ENCODE peak calls at places on chromosomes 7 and 10, in eight cellular contexts. D, W, F, N, B, L, S and Q are unnamed samples.
A peak's percentile ranks its signal among the peaks of the same experiment; 100 is the strongest.

GRCh38 chr7:3430588-3430987 is 129.5 kb downstream of the SDK1 start:
- DNase-seq in D (no peak), W (no peak), F (no peak), N (no peak), B (no peak), L (no peak), S (no peak), Q (no peak)

GRCh38 chr10:118687472-118687871 is 67.3 kb downstream of the CACUL1 start:
- DNase-seq in D (no peak), W (no peak), F (no peak), N (no peak), B (no peak), L (no peak), S (no peak), Q (no peak)

GRCh38 chr10:121648493-121648892 is 50.2 kb upstream of the FGFR2 start:
- DNase-seq in D (no peak), W (no peak), F (no peak), N (no peak), B (no peak), L (no peak), S (no peak), Q (no peak)

GRCh38 chr10:7300327-7300726 is 110.5 kb downstream of the SFMBT2 start:
- DNase-seq in D (no peak), W (peak; percentile 38), F (peak; percentile 50), N (no peak), B (no peak), L (no peak), S (no peak), Q (no peak)

GRCh38 chr10:21195149-21195731 is 298.1 kb upstream of the NEBL start:
- DNase-seq in D (peak; percentile 32), W (no peak), F (no peak), N (no peak), B (peak; percentile 91), L (no peak), S (no peak), Q (no peak)

GRCh38 chr7:115145512-115145911 is 223.6 kb downstream of the MDFIC start:
- DNase-seq in D (no peak), W (peak; percentile 81), F (no peak), N (no peak), B (peak; percentile 87), L (no peak), S (no peak), Q (no peak)

GRCh38 chr7:50450691-50451051 is 521 bp upstream of the FIGNL1 start:
- DNase-seq in D (peak; percentile 10), W (peak; percentile 17), F (peak; percentile 69), N (no peak), B (no peak), L (peak; percentile 39), S (no peak), Q (no peak)

GRCh38 chr10:84540617-84541288 is 212.4 kb downstream of the CCSER2 start:
- DNase-seq in D (peak; percentile 62), W (peak; percentile 89), F (no peak), N (peak; percentile 49), B (no peak), L (peak; percentile 77), S (peak; percentile 64), Q (no peak)

GRCh38 chr7:98212532-98213041 is 1.3 kb downstream of the BHLHA15 start:
- DNase-seq in D (no peak), W (no peak), F (peak; percentile 46), N (no peak), B (no peak), L (no peak), S (no peak), Q (peak; percentile 12)

GRCh38 chr7:17907014-17907413 is 33.3 kb downstream of the SNX13 start:
- DNase-seq in D (no peak), W (peak; percentile 18), F (no peak), N (no peak), B (peak; percentile 28), L (no peak), S (no peak), Q (no peak)

GRCh38 chr10:451021-451471 is 238.4 kb downstream of the DIP2C start:
- DNase-seq in D (no peak), W (no peak), F (no peak), N (peak; percentile 42), B (no peak), L (no peak), S (peak; percentile 60), Q (no peak)

GRCh38 chr7:27242046-27242579 is 489 bp upstream of the EVX1 start:
- DNase-seq in D (no peak), W (no peak), F (no peak), N (no peak), B (no peak), L (no peak), S (no peak), Q (no peak)

GRCh38 chr7:27241189-27242045 is 1.2 kb upstream of the EVX1 start:
- DNase-seq in D (no peak), W (no peak), F (no peak), N (no peak), B (no peak), L (no peak), S (no peak), Q (no peak)

GRCh38 chr7:27243340-27244163 is 950 bp downstream of the EVX1 start:
- DNase-seq in D (no peak), W (no peak), F (no peak), N (no peak), B (no peak), L (no peak), S (no peak), Q (no peak)

GRCh38 chr7:27244488-27245123 is 2.0 kb downstream of the EVX1 start:
- DNase-seq in D (no peak), W (no peak), F (no peak), N (no peak), B (no peak), L (no peak), S (no peak), Q (no peak)

DNA sequence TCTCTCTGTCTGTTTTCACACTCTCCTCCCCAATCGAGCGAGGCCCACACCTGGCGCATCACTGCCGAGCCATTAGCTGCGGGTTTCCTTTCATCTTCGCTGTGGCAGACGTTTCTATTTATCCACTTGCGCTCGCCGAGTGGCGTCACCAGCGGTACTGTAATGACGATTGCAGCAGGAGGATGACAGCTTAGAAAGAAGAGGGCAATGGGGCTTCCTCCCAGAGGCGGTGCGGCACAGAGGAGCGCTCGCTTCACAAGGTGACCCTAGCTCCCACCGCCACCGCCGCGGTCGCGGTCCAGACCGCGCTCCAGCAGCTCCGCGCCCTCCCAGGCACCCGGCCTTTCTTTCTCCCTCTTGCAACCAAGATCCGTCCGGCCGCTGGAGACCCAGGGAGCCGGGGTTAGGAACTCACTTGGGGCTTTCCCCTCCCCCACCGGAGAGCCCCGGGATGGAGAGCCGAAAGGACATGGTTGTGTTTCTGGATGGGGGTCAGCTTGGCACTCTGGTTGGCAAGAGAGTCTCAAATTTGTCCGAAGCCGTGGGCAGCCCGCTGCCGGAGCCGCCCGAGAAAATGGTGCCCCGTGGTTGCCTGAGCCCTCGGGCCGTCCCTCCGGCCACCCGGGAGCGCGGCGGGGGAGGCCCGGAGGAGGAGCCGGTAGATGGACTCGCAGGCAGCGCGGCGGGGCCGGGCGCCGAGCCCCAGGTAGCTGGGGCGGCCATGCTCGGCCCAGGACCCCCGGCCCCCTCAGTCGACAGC is at the start of gene EVX1:
- DNase-seq in D (no peak), W (peak; percentile 50), F (no peak), N (no peak), B (no peak), L (no peak), S (no peak), Q (no peak)
- H3K4me3 ChIP-seq in D (peak within 1 kb of the TSS; percentile 47), W (peak within 1 kb of the TSS; percentile 46), F (no peak within 1 kb of the TSS), N (no peak within 1 kb of the TSS), B (no peak within 1 kb of the TSS), L (peak within 1 kb of the TSS; percentile 18), S (no peak within 1 kb of the TSS), Q (peak within 1 kb of the TSS; percentile 35)

GRCh38 chr10:24209946-24210491 is 1.1 kb downstream of the KIAA1217 start:
- DNase-seq in D (peak; percentile 14), W (peak; percentile 78), F (peak; percentile 54), N (no peak), B (peak; percentile 53), L (peak; percentile 34), S (no peak), Q (peak; percentile 37)
- H3K27ac ChIP-seq in D (no peak overlapping the region), W (peak overlapping the region; percentile 36), F (peak overlapping the region; percentile 76), N (no peak overlapping the region), B (peak overlapping the region; percentile 77), L (peak overlapping the region; percentile 85), S (no peak overlapping the region), Q (peak overlapping the region; percentile 96)

GRCh38 chr10:132607961-132608495 is 70.4 kb downstream of the INPP5A start:
- DNase-seq in D (no peak), W (no peak), F (peak; percentile 53), N (no peak), B (no peak), L (no peak), S (no peak), Q (no peak)

GRCh38 chr10:132610071-132610701 is 72.6 kb downstream of the INPP5A start:
- DNase-seq in D (no peak), W (no peak), F (no peak), N (no peak), B (no peak), L (no peak), S (no peak), Q (no peak)

GRCh38 chr10:132608511-132609195 is 71.1 kb downstream of the INPP5A start:
- DNase-seq in D (no peak), W (no peak), F (peak; percentile 28), N (no peak), B (no peak), L (no peak), S (no peak), Q (no peak)

GRCh38 chr10:132607491-132607890 is 69.9 kb downstream of the INPP5A start:
- DNase-seq in D (no peak), W (no peak), F (no peak), N (no peak), B (no peak), L (no peak), S (no peak), Q (no peak)

GRCh38 chr10:132609211-132609610 is 71.6 kb downstream of the INPP5A start:
- DNase-seq in D (no peak), W (no peak), F (no peak), N (no peak), B (no peak), L (no peak), S (no peak), Q (no peak)
- H3K4me1 ChIP-seq in D (no peaks in the 10 kb centered on the region), W (no peaks in the 10 kb centered on the region), F (peaks cover 34% of the 10 kb centered on the region), N (peaks cover 6% of the 10 kb centered on the region), B (no peaks in the 10 kb centered on the region), L (peaks cover 38% of the 10 kb centered on the region), S (peaks cover 70% of the 10 kb centered on the region), Q (peaks cover 16% of the 10 kb centered on the region)

GRCh38 chr10:25824050-25824449 is 110.0 kb upstream of the MYO3A start:
- DNase-seq in D (no peak), W (no peak), F (no peak), N (no peak), B (no peak), L (no peak), S (no peak), Q (no peak)

GRCh38 chr10:25815999-25816768 is 117.8 kb upstream of the MYO3A start:
- DNase-seq in D (no peak), W (no peak), F (no peak), N (no peak), B (no peak), L (no peak), S (no peak), Q (no peak)

GRCh38 chr10:25815236-25815635 is 118.8 kb upstream of the MYO3A start:
- DNase-seq in D (no peak), W (no peak), F (no peak), N (no peak), B (no peak), L (no peak), S (no peak), Q (no peak)

GRCh38 chr10:25818751-25819150 is 115.3 kb upstream of the MYO3A start:
- DNase-seq in D (no peak), W (no peak), F (no peak), N (no peak), B (no peak), L (no peak), S (no peak), Q (no peak)

GRCh38 chr10:25820496-25821415 is 113.3 kb upstream of the MYO3A start:
- DNase-seq in D (no peak), W (no peak), F (no peak), N (no peak), B (no peak), L (no peak), S (no peak), Q (no peak)
- H3K4me3 ChIP-seq in D (no peak overlapping the region), W (no peak overlapping the region), F (no peak overlapping the region), N (no peak overlapping the region), B (peak overlapping the region; percentile 10), L (no peak overlapping the region), S (no peak overlapping the region), Q (no peak overlapping the region)